ENCODE peak calls at places on chromosomes 5 and 9, in six cellular contexts. N is brain microvascular endothelial cell, C is HFFc6, H is endothelial cell, Z is left lung, L is neural crest cell. K is an unnamed sample.

GRCh38 chr9:129716091-129716490 is 36.8 kb downstream of the PTGES start:
- DNase-seq in N (no peak), C (no peak), H (no peak), Z (no peak), L (no peak), K (no peak)

GRCh38 chr5:171520300-171521170 is 101.1 kb downstream of the FGF18 start:
- DNase-seq in N (peak; percentile 10), C (no peak), H (peak; percentile 46), Z (no peak), L (no peak), K (peak; percentile 36)

GRCh38 chr5:181153814-181154213 is 6.4 kb downstream of the OR2V2 start:
- DNase-seq in N (no peak), C (no peak), H (no peak), Z (no peak), L (no peak), K (no peak)

GRCh38 chr9:10274156-10274555 is 338.6 kb downstream of the PTPRD start:
- DNase-seq in N (peak; percentile 35), C (peak; percentile 30), H (no peak), Z (no peak), L (no peak), K (no peak)

GRCh38 chr5:5497132-5497748 is 74.8 kb downstream of the ICE1 start:
- DNase-seq in N (peak; percentile 56), C (peak; percentile 61), H (peak; percentile 56), Z (no peak), L (peak; percentile 33), K (peak; percentile 60)

GRCh38 chr5:91219803-91220371 is 163.2 kb downstream of the ARRDC3 start:
- DNase-seq in N (peak; percentile 55), C (peak; percentile 19), H (peak; percentile 7), Z (no peak), L (no peak), K (peak; percentile 37)

GRCh38 chr5:137668574-137669093 is 67.3 kb downstream of the KLHL3 start:
- DNase-seq in N (no peak), C (no peak), H (no peak), Z (no peak), L (no peak), K (no peak)

GRCh38 chr5:146647656-146648199 is 131.7 kb upstream of the GPR151 start:
- DNase-seq in N (no peak), C (no peak), H (no peak), Z (no peak), L (no peak), K (no peak)

GRCh38 chr5:144333336-144333920 is 162.8 kb downstream of the KCTD16 start:
- DNase-seq in N (no peak), C (no peak), H (no peak), Z (no peak), L (no peak), K (peak; percentile 91)

GRCh38 chr5:52925001-52925400 is 64.2 kb upstream of the ITGA2 start:
- DNase-seq in N (no peak), C (no peak), H (no peak), Z (no peak), L (no peak), K (no peak)

GRCh38 chr5:52920929-52921328 is 68.2 kb upstream of the ITGA2 start:
- DNase-seq in N (no peak), C (peak; percentile 23), H (no peak), Z (no peak), L (no peak), K (peak; percentile 12)

GRCh38 chr5:52924458-52924857 is 64.7 kb upstream of the ITGA2 start:
- DNase-seq in N (no peak), C (no peak), H (no peak), Z (no peak), L (no peak), K (no peak)

GRCh38 chr5:52922384-52922783 is 66.8 kb upstream of the ITGA2 start:
- DNase-seq in N (peak; percentile 98), C (peak; percentile 91), H (no peak), Z (peak; percentile 47), L (no peak), K (peak; percentile 97)
- TF ChIP-seq CTCF in N (peak; percentile 18), C (peak; percentile 40), H (no peak), Z (no peak), L (no peak), K (peak; percentile 22)

GRCh38 chr5:132662004-132662401 is 4.0 kb downstream of the IL13 start:
- DNase-seq in N (no peak), C (no peak), H (no peak), Z (no peak), L (no peak), K (no peak)

GRCh38 chr5:132661231-132662003 is 3.4 kb downstream of the IL13 start:
- DNase-seq in N (no peak), C (no peak), H (no peak), Z (no peak), L (no peak), K (no peak)

GRCh38 chr5:132664696-132665209 is 6.8 kb downstream of the IL13 start:
- DNase-seq in N (no peak), C (no peak), H (no peak), Z (no peak), L (no peak), K (no peak)

GRCh38 chr5:132663771-132664695 is 6.1 kb downstream of the IL13 start:
- DNase-seq in N (no peak), C (no peak), H (no peak), Z (no peak), L (no peak), K (no peak)

DNA sequence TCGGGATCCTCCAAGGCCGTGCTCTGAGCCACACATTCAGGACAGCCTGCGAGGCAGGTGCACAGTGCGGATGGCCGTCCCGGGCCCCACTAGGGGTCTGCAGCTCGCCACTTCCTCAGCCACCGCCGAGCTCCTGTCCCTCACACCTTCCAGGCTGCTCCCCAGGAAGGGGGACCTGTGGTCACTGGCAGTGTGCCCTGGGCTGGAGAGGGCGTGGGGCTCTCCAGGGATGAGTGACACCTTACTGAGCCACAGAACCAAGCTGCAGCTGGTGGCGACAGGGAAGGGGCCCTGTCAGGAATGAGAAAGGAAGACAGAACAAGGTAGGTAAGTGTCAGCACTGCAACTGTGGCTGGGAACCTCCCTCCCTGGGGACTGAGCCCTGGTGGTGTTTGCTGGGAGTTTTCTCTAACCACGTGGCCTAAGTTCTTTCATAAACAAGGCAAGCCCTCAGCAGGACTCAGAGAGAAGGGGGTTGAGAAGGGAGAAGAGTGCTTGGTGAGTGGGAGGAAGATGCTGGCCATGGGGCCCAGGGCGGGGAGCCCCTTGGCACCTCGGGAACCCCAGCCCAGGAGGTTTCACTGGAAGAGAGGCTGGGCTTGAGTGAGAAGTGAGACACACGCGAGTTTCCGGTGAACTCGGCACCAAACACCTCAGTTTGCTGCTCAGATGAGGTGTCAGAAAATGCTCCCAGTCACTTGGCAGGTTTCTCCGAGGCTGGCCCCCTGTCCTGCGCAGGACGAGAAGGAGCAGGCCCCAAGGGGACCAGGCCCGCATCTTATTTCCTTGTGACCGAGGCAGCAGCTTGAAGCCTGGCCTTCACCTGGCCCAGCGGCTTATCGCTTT is 5.2 kb downstream of the IL13 start:
- DNase-seq in N (no peak), C (no peak), H (no peak), Z (no peak), L (no peak), K (no peak)
- TF ChIP-seq CTCF in N (peak; percentile 12), C (peak; percentile 11), H (no peak), Z (no peak), L (peak; percentile 13), K (no peak)

GRCh38 chr5:103224894-103225246 is 33.7 kb upstream of the MACIR start:
- DNase-seq in N (no peak), C (no peak), H (no peak), Z (no peak), L (no peak), K (no peak)
- TF ChIP-seq CTCF in N (no peak), C (peak; percentile 42), H (no peak), Z (no peak), L (peak; percentile 5), K (no peak)

GRCh38 chr5:142722896-142723295 is 37.0 kb upstream of the FGF1 start:
- DNase-seq in N (no peak), C (no peak), H (no peak), Z (no peak), L (no peak), K (no peak)

GRCh38 chr5:142722146-142722545 is 36.3 kb upstream of the FGF1 start:
- DNase-seq in N (no peak), C (no peak), H (no peak), Z (no peak), L (no peak), K (no peak)

GRCh38 chr5:142717582-142718215 is 31.8 kb upstream of the FGF1 start:
- DNase-seq in N (peak; percentile 64), C (peak; percentile 46), H (peak; percentile 36), Z (no peak), L (no peak), K (peak; percentile 70)

GRCh38 chr5:142719836-142720330 is 34.0 kb upstream of the FGF1 start:
- DNase-seq in N (no peak), C (peak; percentile 35), H (no peak), Z (no peak), L (no peak), K (peak; percentile 41)

GRCh38 chr5:142720561-142721275 is 34.8 kb upstream of the FGF1 start:
- DNase-seq in N (no peak), C (no peak), H (no peak), Z (no peak), L (no peak), K (peak; percentile 99)
- TF ChIP-seq CTCF in N (no peak), C (no peak), H (no peak), Z (no peak), L (no peak), K (peak; percentile 44)

GRCh38 chr5:30041831-30042385 is 1151.6 kb upstream of the CDH6 start:
- DNase-seq in N (no peak), C (no peak), H (no peak), Z (no peak), L (no peak), K (no peak)

GRCh38 chr5:30039379-30039778 is 1154.1 kb upstream of the CDH6 start:
- DNase-seq in N (no peak), C (no peak), H (no peak), Z (no peak), L (no peak), K (no peak)

GRCh38 chr5:30041291-30041690 is 1152.2 kb upstream of the CDH6 start:
- DNase-seq in N (no peak), C (no peak), H (no peak), Z (no peak), L (no peak), K (no peak)

GRCh38 chr5:30042677-30043076 is 1150.8 kb upstream of the CDH6 start:
- DNase-seq in N (no peak), C (no peak), H (no peak), Z (no peak), L (no peak), K (no peak)

GRCh38 chr5:30040483-30041116 is 1152.9 kb upstream of the CDH6 start:
- DNase-seq in N (peak; percentile 73), C (peak; percentile 3), H (peak; percentile 68), Z (no peak), L (peak; percentile 79), K (peak; percentile 69)
- TF ChIP-seq CTCF in N (peak; percentile 90), C (peak; percentile 72), H (peak; percentile 82), Z (peak; percentile 20), L (peak; percentile 78), K (peak; percentile 67)